ENCODE peak calls at places on chromosomes 4 and X, in seven cellular contexts. One of them, this sample, is unnamed. For H3K4me1, the result is how much of the 10 kb centered on the place peaks cover.

GRCh38 chr4:3201718-3202702 is 46.9 kb upstream of the MSANTD1 start:
- DNase-seq in uterus: no peak
- DNase-seq in mesenchymal stem cell: peak
- DNase-seq in fibroblast of lung: peak
- DNase-seq in neural progenitor cell: no peak
- DNase-seq in right lobe of liver: no peak
- DNase-seq in upper lobe of right lung: no peak
- DNase-seq in this sample: no peak

GRCh38 chr4:122819708-122820449 is 6.8 kb upstream of the FGF2 start:
- DNase-seq in uterus: no peak
- DNase-seq in mesenchymal stem cell: peak
- DNase-seq in fibroblast of lung: peak
- DNase-seq in neural progenitor cell: no peak
- DNase-seq in right lobe of liver: no peak
- DNase-seq in upper lobe of right lung: no peak
- DNase-seq in this sample: no peak

GRCh38 chrX:152904151-152905080 is 6.5 kb downstream of the ZNF185 start:
- DNase-seq in uterus: peak
- DNase-seq in mesenchymal stem cell: peak
- DNase-seq in fibroblast of lung: peak
- DNase-seq in neural progenitor cell: peak
- DNase-seq in right lobe of liver: peak
- DNase-seq in upper lobe of right lung: peak
- DNase-seq in this sample: no peak

GRCh38 chr4:100189820-100190642 is at the start of gene DDIT4L:
- DNase-seq in uterus: peak
- DNase-seq in mesenchymal stem cell: peak
- DNase-seq in fibroblast of lung: peak
- DNase-seq in neural progenitor cell: peak
- DNase-seq in right lobe of liver: peak
- DNase-seq in upper lobe of right lung: peak
- DNase-seq in this sample: peak

GRCh38 chrX:3206314-3206713 is 140.1 kb downstream of the MXRA5 start:
- DNase-seq in uterus: no peak
- DNase-seq in mesenchymal stem cell: no peak
- DNase-seq in fibroblast of lung: no peak
- DNase-seq in neural progenitor cell: no peak
- DNase-seq in right lobe of liver: no peak
- DNase-seq in upper lobe of right lung: no peak
- DNase-seq in this sample: no peak

GRCh38 chr4:138037716-138038115 is 204.4 kb downstream of the SLC7A11 start:
- DNase-seq in uterus: no peak
- DNase-seq in mesenchymal stem cell: peak
- DNase-seq in fibroblast of lung: peak
- DNase-seq in neural progenitor cell: no peak
- DNase-seq in right lobe of liver: no peak
- DNase-seq in upper lobe of right lung: no peak
- DNase-seq in this sample: no peak

GRCh38 chrX:3788494-3789233 is 75.2 kb upstream of the PRKX start:
- DNase-seq in uterus: no peak
- DNase-seq in mesenchymal stem cell: no peak
- DNase-seq in fibroblast of lung: no peak
- DNase-seq in neural progenitor cell: peak
- DNase-seq in right lobe of liver: no peak
- DNase-seq in upper lobe of right lung: no peak
- DNase-seq in this sample: no peak

GRCh38 chrX:56763556-56764152 is 34.6 kb downstream of the NBDY start:
- DNase-seq in uterus: peak
- DNase-seq in mesenchymal stem cell: no peak
- DNase-seq in fibroblast of lung: peak
- DNase-seq in neural progenitor cell: peak
- DNase-seq in right lobe of liver: peak
- DNase-seq in upper lobe of right lung: no peak
- DNase-seq in this sample: no peak

GRCh38 chr4:91924625-91925024 is 379.1 kb upstream of the GRID2 start:
- DNase-seq in uterus: no peak
- DNase-seq in mesenchymal stem cell: no peak
- DNase-seq in fibroblast of lung: no peak
- DNase-seq in neural progenitor cell: no peak
- DNase-seq in right lobe of liver: no peak
- DNase-seq in upper lobe of right lung: no peak
- DNase-seq in this sample: no peak

GRCh38 chr4:57132746-57133142 is 22.6 kb upstream of the IGFBP7 start:
- DNase-seq in uterus: no peak
- DNase-seq in mesenchymal stem cell: no peak
- DNase-seq in fibroblast of lung: no peak
- DNase-seq in neural progenitor cell: no peak
- DNase-seq in right lobe of liver: no peak
- DNase-seq in upper lobe of right lung: no peak
- DNase-seq in this sample: no peak

GRCh38 chr4:54152846-54153600 is 53.1 kb downstream of the GSX2 start:
- DNase-seq in uterus: no peak
- DNase-seq in mesenchymal stem cell: peak
- DNase-seq in fibroblast of lung: peak
- DNase-seq in neural progenitor cell: no peak
- DNase-seq in right lobe of liver: no peak
- DNase-seq in upper lobe of right lung: no peak
- DNase-seq in this sample: no peak

GRCh38 chr4:78684196-78685079 is 91.7 kb upstream of the BMP2K start:
- DNase-seq in uterus: no peak
- DNase-seq in mesenchymal stem cell: no peak
- DNase-seq in fibroblast of lung: peak
- DNase-seq in neural progenitor cell: no peak
- DNase-seq in right lobe of liver: no peak
- DNase-seq in upper lobe of right lung: no peak
- DNase-seq in this sample: no peak

GRCh38 chr4:93289241-93289640 is 539.3 kb upstream of the ATOH1 start:
- DNase-seq in uterus: no peak
- DNase-seq in mesenchymal stem cell: no peak
- DNase-seq in fibroblast of lung: no peak
- DNase-seq in neural progenitor cell: no peak
- DNase-seq in right lobe of liver: no peak
- DNase-seq in upper lobe of right lung: no peak
- DNase-seq in this sample: no peak

GRCh38 chr4:141041021-141041476 is 92.2 kb downstream of the RNF150 start:
- DNase-seq in uterus: no peak
- DNase-seq in mesenchymal stem cell: peak
- DNase-seq in fibroblast of lung: peak
- DNase-seq in neural progenitor cell: no peak
- DNase-seq in right lobe of liver: no peak
- DNase-seq in upper lobe of right lung: no peak
- DNase-seq in this sample: no peak

GRCh38 chrX:41734530-41734929 is 10.5 kb downstream of the GPR82 start:
- DNase-seq in uterus: no peak
- DNase-seq in mesenchymal stem cell: peak
- DNase-seq in fibroblast of lung: no peak
- DNase-seq in neural progenitor cell: peak
- DNase-seq in right lobe of liver: no peak
- DNase-seq in upper lobe of right lung: no peak
- DNase-seq in this sample: no peak

GRCh38 chr4:156512622-156513021 is 459.0 kb downstream of the PDGFC start:
- DNase-seq in uterus: no peak
- DNase-seq in mesenchymal stem cell: peak
- DNase-seq in fibroblast of lung: peak
- DNase-seq in neural progenitor cell: no peak
- DNase-seq in right lobe of liver: no peak
- DNase-seq in upper lobe of right lung: no peak
- DNase-seq in this sample: no peak

GRCh38 chrX:103686199-103687072 is at the start of gene MORF4L2:
- DNase-seq in uterus: peak
- DNase-seq in mesenchymal stem cell: peak
- DNase-seq in fibroblast of lung: peak
- DNase-seq in neural progenitor cell: peak
- DNase-seq in right lobe of liver: peak
- DNase-seq in upper lobe of right lung: peak
- DNase-seq in this sample: peak

GRCh38 chrX:46029777-46030176 is 515.4 kb downstream of the ZNF674 start:
- DNase-seq in uterus: no peak
- DNase-seq in mesenchymal stem cell: no peak
- DNase-seq in fibroblast of lung: peak
- DNase-seq in neural progenitor cell: no peak
- DNase-seq in right lobe of liver: no peak
- DNase-seq in upper lobe of right lung: no peak
- DNase-seq in this sample: no peak

GRCh38 chr4:4333265-4333706 is 43.2 kb downstream of the ZBTB49 start:
- DNase-seq in uterus: no peak
- DNase-seq in mesenchymal stem cell: peak
- DNase-seq in fibroblast of lung: peak
- DNase-seq in neural progenitor cell: no peak
- DNase-seq in right lobe of liver: no peak
- DNase-seq in upper lobe of right lung: peak
- DNase-seq in this sample: no peak

GRCh38 chrX:73524906-73525305 is 38.1 kb upstream of the CHIC1 start:
- DNase-seq in uterus: no peak
- DNase-seq in mesenchymal stem cell: no peak
- DNase-seq in fibroblast of lung: no peak
- DNase-seq in neural progenitor cell: no peak
- DNase-seq in right lobe of liver: no peak
- DNase-seq in upper lobe of right lung: no peak
- DNase-seq in this sample: no peak

GRCh38 chr4:123104275-123104674 is 181.9 kb upstream of the NUDT6 start:
- DNase-seq in uterus: no peak
- DNase-seq in mesenchymal stem cell: no peak
- DNase-seq in fibroblast of lung: peak
- DNase-seq in neural progenitor cell: no peak
- DNase-seq in right lobe of liver: no peak
- DNase-seq in upper lobe of right lung: no peak
- DNase-seq in this sample: no peak

GRCh38 chrX:119455264-119455663 is 13.0 kb upstream of the SLC25A5 start:
- DNase-seq in uterus: no peak
- DNase-seq in mesenchymal stem cell: peak
- DNase-seq in fibroblast of lung: peak
- DNase-seq in neural progenitor cell: no peak
- DNase-seq in right lobe of liver: no peak
- DNase-seq in upper lobe of right lung: no peak
- DNase-seq in this sample: no peak

GRCh38 chr4:99135541-99136173 is 8.4 kb downstream of the ADH4 start:
- DNase-seq in uterus: no peak
- DNase-seq in mesenchymal stem cell: no peak
- DNase-seq in fibroblast of lung: no peak
- DNase-seq in neural progenitor cell: no peak
- DNase-seq in right lobe of liver: no peak
- DNase-seq in upper lobe of right lung: no peak
- DNase-seq in this sample: no peak

GRCh38 chr4:173448103-173448502 is 49.2 kb upstream of the SCRG1 start:
- DNase-seq in uterus: no peak
- DNase-seq in mesenchymal stem cell: no peak
- DNase-seq in fibroblast of lung: peak
- DNase-seq in neural progenitor cell: no peak
- DNase-seq in right lobe of liver: no peak
- DNase-seq in upper lobe of right lung: no peak
- DNase-seq in this sample: no peak

GRCh38 chr4:146637853-146638800 is 566 bp upstream of the POU4F2 start:
- DNase-seq in uterus: no peak
- DNase-seq in mesenchymal stem cell: no peak
- DNase-seq in fibroblast of lung: no peak
- DNase-seq in neural progenitor cell: peak
- DNase-seq in right lobe of liver: no peak
- DNase-seq in upper lobe of right lung: no peak
- DNase-seq in this sample: no peak

GRCh38 chr4:52051615-52052474 is 741 bp downstream of the SPATA18 start:
- DNase-seq in uterus: peak
- DNase-seq in mesenchymal stem cell: peak
- DNase-seq in fibroblast of lung: peak
- DNase-seq in neural progenitor cell: peak
- DNase-seq in right lobe of liver: peak
- DNase-seq in upper lobe of right lung: peak
- DNase-seq in this sample: peak

GRCh38 chr4:10196191-10196590 is 79.6 kb upstream of the WDR1 start:
- DNase-seq in uterus: no peak
- DNase-seq in mesenchymal stem cell: no peak
- DNase-seq in fibroblast of lung: no peak
- DNase-seq in neural progenitor cell: no peak
- DNase-seq in right lobe of liver: no peak
- DNase-seq in upper lobe of right lung: no peak
- DNase-seq in this sample: no peak
- H3K4me1 ChIP-seq in uterus: under half
- H3K4me1 ChIP-seq in mesenchymal stem cell: under half
- H3K4me1 ChIP-seq in fibroblast of lung: under half
- H3K4me1 ChIP-seq in neural progenitor cell: under half
- H3K4me1 ChIP-seq in right lobe of liver: under half
- H3K4me1 ChIP-seq in upper lobe of right lung: under half
- H3K4me1 ChIP-seq in this sample: under half

DNA sequence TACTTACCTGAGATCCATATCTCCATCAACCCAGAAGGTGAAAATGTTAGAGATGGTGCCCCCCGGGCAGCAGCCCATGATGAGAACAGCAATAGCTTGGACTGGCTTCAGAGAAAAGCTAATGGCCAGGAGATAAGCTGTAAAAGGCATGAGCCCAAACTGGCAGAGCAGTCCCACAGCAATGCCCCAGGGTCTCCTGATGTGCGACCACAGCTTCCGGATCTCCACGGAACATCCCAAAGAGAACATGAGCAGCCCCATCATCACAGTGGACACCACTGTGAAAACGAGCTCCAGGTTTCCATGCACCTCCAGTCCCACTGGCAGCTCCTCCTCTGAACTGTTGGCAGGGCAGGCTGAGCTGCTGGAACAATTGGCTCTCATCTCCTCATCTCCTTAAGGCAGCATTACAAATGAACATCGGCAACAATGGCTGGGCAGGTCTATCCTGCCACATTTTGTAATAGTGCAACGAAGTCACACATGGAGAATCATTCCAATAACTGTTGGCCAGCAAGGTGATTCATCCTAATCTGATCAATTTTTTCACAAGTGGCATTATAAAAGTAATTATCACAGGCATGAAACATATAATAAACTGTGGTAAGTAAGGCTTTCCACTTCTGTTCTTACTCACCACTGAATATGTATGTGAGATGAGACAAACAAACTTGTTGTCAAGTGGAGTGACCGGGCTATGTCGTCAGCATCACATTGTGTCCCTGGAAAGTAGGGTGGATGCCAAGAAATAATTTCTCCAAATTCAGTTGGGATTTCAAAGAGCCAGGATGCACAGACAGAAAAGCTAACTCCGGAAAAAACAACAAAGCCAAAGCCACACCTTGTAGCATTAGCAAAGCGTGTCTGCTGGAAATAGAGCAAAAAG is at the start of gene SLC10A6:
- DNase-seq in uterus: no peak
- DNase-seq in mesenchymal stem cell: no peak
- DNase-seq in fibroblast of lung: no peak
- DNase-seq in neural progenitor cell: no peak
- DNase-seq in right lobe of liver: no peak
- DNase-seq in upper lobe of right lung: no peak
- DNase-seq in this sample: no peak
- H3K4me3 ChIP-seq in uterus: no peak
- H3K4me3 ChIP-seq in mesenchymal stem cell: no peak
- H3K4me3 ChIP-seq in fibroblast of lung: no peak
- H3K4me3 ChIP-seq in neural progenitor cell: no peak
- H3K4me3 ChIP-seq in right lobe of liver: no peak
- H3K4me3 ChIP-seq in upper lobe of right lung: no peak
- H3K4me3 ChIP-seq in this sample: no peak

GRCh38 chr4:151197258-151197657 is 79.7 kb upstream of the PRSS48 start:
- DNase-seq in uterus: no peak
- DNase-seq in mesenchymal stem cell: no peak
- DNase-seq in fibroblast of lung: no peak
- DNase-seq in neural progenitor cell: no peak
- DNase-seq in right lobe of liver: no peak
- DNase-seq in upper lobe of right lung: no peak
- DNase-seq in this sample: no peak
- H3K4me1 ChIP-seq in uterus: under half
- H3K4me1 ChIP-seq in mesenchymal stem cell: under half
- H3K4me1 ChIP-seq in fibroblast of lung: under half
- H3K4me1 ChIP-seq in neural progenitor cell: under half
- H3K4me1 ChIP-seq in right lobe of liver: under half
- H3K4me1 ChIP-seq in upper lobe of right lung: under half
- H3K4me1 ChIP-seq in this sample: under half

GRCh38 chr4:125321709-125322362 is 7.1 kb downstream of the FAT4 start:
- DNase-seq in uterus: no peak
- DNase-seq in mesenchymal stem cell: peak
- DNase-seq in fibroblast of lung: peak
- DNase-seq in neural progenitor cell: no peak
- DNase-seq in right lobe of liver: no peak
- DNase-seq in upper lobe of right lung: no peak
- DNase-seq in this sample: no peak
- H3K4me3 ChIP-seq in uterus: no peak
- H3K4me3 ChIP-seq in mesenchymal stem cell: peak
- H3K4me3 ChIP-seq in fibroblast of lung: peak
- H3K4me3 ChIP-seq in neural progenitor cell: no peak
- H3K4me3 ChIP-seq in right lobe of liver: no peak
- H3K4me3 ChIP-seq in upper lobe of right lung: peak
- H3K4me3 ChIP-seq in this sample: no peak